ENCODE peak calls at places on chromosomes 7 and 10, in nine cellular contexts. U is NCI-H1417; J is NCI-H1092 treated with DMSO at 0.1 percent for 48 hours; K is AG08395; C is sciatic nerve; M is neural crest cell; F is NK-92 treated with Interleukin-12 subunit alpha and Interleukin-12 subunit beta, amount 100 ng/mL, for 24 hours; V is ovary; T is CD4-positive, alpha-beta T cell. E is an unnamed sample.

GRCh38 chr7:77464589-77464988 is 48.4 kb upstream of the GSAP start:
- DNase-seq in F (no peak), T (no peak), J (no peak), U (no peak), V (no peak), K (no peak), M (no peak), C (no peak), E (no peak)

GRCh38 chr10:75740541-75740940 is 309.1 kb downstream of the LRMDA start:
- DNase-seq in F (no peak), K (no peak), J (no peak), M (no peak), C (no peak), T (no peak), V (no peak), U (no peak), E (no peak)

GRCh38 chr10:98910048-98910447 is 325.6 kb downstream of the HPSE2 start:
- DNase-seq in T (no peak), J (no peak), U (no peak), V (no peak), M (no peak), K (no peak), F (no peak), C (no peak), E (no peak)

GRCh38 chr10:133274751-133275682 is 1.7 kb downstream of the ADAM8 start:
- DNase-seq in T (peak; percentile 86), U (no peak), F (peak; percentile 23), V (no peak), J (no peak), M (no peak), K (no peak), C (no peak), E (no peak)

GRCh38 chr7:8065356-8065813 is 96.8 kb downstream of the GLCCI1 start:
- DNase-seq in U (no peak), J (no peak), C (no peak), T (no peak), V (no peak), F (no peak), M (no peak), K (peak; percentile 12), E (no peak)

GRCh38 chr7:122544463-122544862 is 154.5 kb downstream of the RNF133 start:
- DNase-seq in J (no peak), T (no peak), M (no peak), C (no peak), F (no peak), V (no peak), U (no peak), K (no peak), E (no peak)

GRCh38 chr10:79050896-79051555 is 17.7 kb upstream of the ZMIZ1 start:
- DNase-seq in U (no peak), V (no peak), J (no peak), T (no peak), C (peak; percentile 32), K (peak; percentile 27), M (no peak), F (no peak), E (no peak)

GRCh38 chr10:119005377-119006043 is 24.0 kb upstream of the NANOS1 start:
- DNase-seq in J (no peak), T (no peak), C (no peak), U (no peak), K (no peak), V (no peak), M (no peak), F (no peak), E (no peak)

GRCh38 chr10:10642741-10643280 is 374.9 kb upstream of the CELF2 start:
- DNase-seq in U (no peak), J (no peak), C (peak; percentile 64), V (peak; percentile 83), F (no peak), K (no peak), M (no peak), T (no peak), E (no peak)